ENCODE peak calls at places on chromosomes 3 and 15, in ten cellular contexts. W is HepG2; L is GM23248; X is mucosa of descending colon; K is CD8-positive, alpha-beta T cell; Q is PC-3; Y is Peyer's patch; J is CD8-positive, alpha-beta memory T cell; Z is NT2/D1; E is heart right ventricle. H is an unnamed sample. For H3K4me1 and H3K9me3, the result is how much of the 10 kb centered on the place peaks cover.

GRCh38 chr15:95733931-95734330 is 596.6 kb upstream of the NR2F2 start:
- DNase-seq in W (no peak), L (no peak), X (no peak), K (no peak), Q (peak), Y (no peak), J (no peak), Z (no peak), E (no peak), H (no peak)

GRCh38 chr15:48644498-48644826 is 1.0 kb downstream of the FBN1 start:
- DNase-seq in W (no peak), L (peak), X (peak), K (no peak), Q (peak), Y (no peak), J (no peak), Z (no peak), E (no peak), H (peak)

GRCh38 chr15:80455668-80456442 is 51.7 kb downstream of the ARNT2 start:
- DNase-seq in W (peak), L (peak), X (peak), K (peak), Q (peak), Y (peak), J (peak), Z (peak), E (peak), H (peak)

GRCh38 chr15:52080031-52080430 is 32.5 kb downstream of the BCL2L10 start:
- DNase-seq in W (no peak), L (no peak), X (no peak), K (no peak), Q (peak), Y (no peak), J (no peak), Z (no peak), E (no peak), H (no peak)

GRCh38 chr3:81237193-81237592 is 524.3 kb downstream of the GBE1 start:
- DNase-seq in W (no peak), L (peak), X (no peak), K (no peak), Q (peak), Y (no peak), J (no peak), Z (no peak), E (no peak), H (no peak)

GRCh38 chr3:38579146-38579545 is 70.3 kb downstream of the SCN5A start:
- DNase-seq in W (peak), L (peak), X (no peak), K (no peak), Q (no peak), Y (no peak), J (no peak), Z (no peak), E (peak), H (peak)

GRCh38 chr3:3739345-3740060 is 59.7 kb upstream of the LRRN1 start:
- DNase-seq in W (no peak), L (no peak), X (no peak), K (no peak), Q (no peak), Y (no peak), J (no peak), Z (no peak), E (no peak), H (no peak)

GRCh38 chr3:17795733-17796132 is 53.3 kb upstream of the TBC1D5 start:
- DNase-seq in W (no peak), L (peak), X (no peak), K (no peak), Q (peak), Y (no peak), J (no peak), Z (no peak), E (no peak), H (no peak)

GRCh38 chr3:46889381-46890110 is 12.0 kb downstream of the PTH1R start:
- DNase-seq in W (no peak), L (no peak), X (no peak), K (no peak), Q (no peak), Y (no peak), J (no peak), Z (no peak), E (peak), H (no peak)

GRCh38 chr3:141330718-141331369 is 37.5 kb upstream of the ZBTB38 start:
- DNase-seq in W (no peak), L (peak), X (no peak), K (no peak), Q (no peak), Y (no peak), J (no peak), Z (no peak), E (no peak), H (no peak)

GRCh38 chr3:13420051-13420816 is at the start of gene NUP210:
- DNase-seq in W (peak), L (no peak), X (peak), K (peak), Q (peak), Y (peak), J (peak), Z (no peak), E (no peak), H (no peak)

GRCh38 chr15:38521316-38521715 is 43.3 kb downstream of the RASGRP1 start:
- DNase-seq in W (no peak), L (no peak), X (no peak), K (no peak), Q (no peak), Y (no peak), J (no peak), Z (no peak), E (no peak), H (no peak)

GRCh38 chr3:49655731-49656285 is 18.3 kb upstream of the APEH start:
- DNase-seq in W (no peak), L (no peak), X (no peak), K (no peak), Q (no peak), Y (no peak), J (no peak), Z (no peak), E (no peak), H (no peak)

GRCh38 chr15:74584204-74584603 is 31.4 kb upstream of the CLK3 start:
- DNase-seq in W (no peak), L (no peak), X (no peak), K (no peak), Q (no peak), Y (no peak), J (no peak), Z (no peak), E (no peak), H (no peak)

GRCh38 chr15:65927545-65927944 is 58.3 kb downstream of the RAB11A start:
- DNase-seq in W (no peak), L (peak), X (no peak), K (no peak), Q (no peak), Y (no peak), J (no peak), Z (no peak), E (no peak), H (no peak)

GRCh38 chr3:9201278-9201677 is 48.2 kb downstream of the SRGAP3 start:
- DNase-seq in W (no peak), L (peak), X (no peak), K (no peak), Q (no peak), Y (no peak), J (no peak), Z (no peak), E (no peak), H (no peak)

GRCh38 chr3:186287723-186288122 is 74.3 kb downstream of the DGKG start:
- DNase-seq in W (no peak), L (peak), X (no peak), K (no peak), Q (peak), Y (no peak), J (no peak), Z (no peak), E (no peak), H (no peak)

GRCh38 chr15:47987908-47988532 is 132.8 kb upstream of the SLC24A5 start:
- DNase-seq in W (peak), L (peak), X (no peak), K (no peak), Q (peak), Y (no peak), J (no peak), Z (peak), E (peak), H (peak)

GRCh38 chr3:43287514-43287913 is 1.2 kb downstream of the SNRK start:
- DNase-seq in W (no peak), L (peak), X (no peak), K (no peak), Q (peak), Y (no peak), J (no peak), Z (no peak), E (no peak), H (no peak)

GRCh38 chr3:149964296-149964695 is 6.4 kb downstream of the PFN2 start:
- DNase-seq in W (no peak), L (peak), X (no peak), K (no peak), Q (no peak), Y (no peak), J (no peak), Z (no peak), E (no peak), H (no peak)

GRCh38 chr3:185983495-185984141 is 45.8 kb upstream of the TRA2B start:
- DNase-seq in W (peak), L (peak), X (peak), K (peak), Q (peak), Y (peak), J (peak), Z (peak), E (peak), H (peak)

GRCh38 chr3:183555541-183556081 is at the start of gene KLHL6:
- DNase-seq in W (no peak), L (no peak), X (peak), K (peak), Q (no peak), Y (peak), J (peak), Z (no peak), E (peak), H (no peak)

GRCh38 chr15:80564056-80564455 is 131.1 kb upstream of the ABHD17C start:
- DNase-seq in W (no peak), L (no peak), X (no peak), K (no peak), Q (no peak), Y (no peak), J (no peak), Z (no peak), E (no peak), H (no peak)

GRCh38 chr15:26358708-26359107 is 414.2 kb downstream of the GABRB3 start:
- DNase-seq in W (no peak), L (no peak), X (no peak), K (no peak), Q (no peak), Y (no peak), J (no peak), Z (no peak), E (no peak), H (no peak)

GRCh38 chr3:179961081-179962078 is 75.4 kb downstream of the PEX5L start:
- DNase-seq in W (no peak), L (no peak), X (no peak), K (no peak), Q (no peak), Y (no peak), J (no peak), Z (no peak), E (no peak), H (no peak)

GRCh38 chr3:67642734-67643133 is 11.7 kb downstream of the SUCLG2 start:
- DNase-seq in W (no peak), L (no peak), X (peak), K (no peak), Q (no peak), Y (no peak), J (no peak), Z (no peak), E (no peak), H (no peak)

GRCh38 chr3:167723025-167723512 is 11.6 kb downstream of the PDCD10 start:
- DNase-seq in W (no peak), L (no peak), X (no peak), K (no peak), Q (no peak), Y (no peak), J (no peak), Z (no peak), E (no peak), H (no peak)

GRCh38 chr15:55289573-55290360 is at the start of gene RAB27A:
- DNase-seq in W (peak), L (peak), X (peak), K (peak), Q (peak), Y (peak), J (peak), Z (peak), E (peak), H (peak)

GRCh38 chr3:161177996-161178395 is 43.1 kb upstream of the NMD3 start:
- DNase-seq in W (no peak), L (no peak), X (no peak), K (no peak), Q (no peak), Y (no peak), J (no peak), Z (no peak), E (no peak), H (peak)

GRCh38 chr3:157573281-157573680 is 70.1 kb upstream of the VEPH1 start:
- DNase-seq in W (no peak), L (peak), X (no peak), K (no peak), Q (peak), Y (no peak), J (no peak), Z (no peak), E (no peak), H (no peak)

GRCh38 chr3:12574656-12575055 is 17.8 kb downstream of the MKRN2 start:
- DNase-seq in W (no peak), L (no peak), X (no peak), K (no peak), Q (no peak), Y (no peak), J (no peak), Z (no peak), E (no peak), H (no peak)

GRCh38 chr3:126750760-126751129 is 46.7 kb downstream of the CHCHD6 start:
- DNase-seq in W (no peak), L (no peak), X (no peak), K (no peak), Q (no peak), Y (no peak), J (no peak), Z (peak), E (no peak), H (peak)

GRCh38 chr15:74311734-74312444 is 55.6 kb downstream of the CYP11A1 start:
- DNase-seq in W (peak), L (peak), X (no peak), K (no peak), Q (peak), Y (no peak), J (no peak), Z (no peak), E (no peak), H (no peak)

GRCh38 chr15:80419546-80419945 is 15.4 kb downstream of the ARNT2 start:
- DNase-seq in W (no peak), L (no peak), X (no peak), K (no peak), Q (peak), Y (no peak), J (no peak), Z (no peak), E (no peak), H (no peak)

GRCh38 chr15:63601026-63601726 is 4.0 kb downstream of the FBXL22 start:
- DNase-seq in W (no peak), L (peak), X (peak), K (peak), Q (no peak), Y (peak), J (peak), Z (no peak), E (no peak), H (no peak)

GRCh38 chr3:5198313-5198677 is 10.8 kb downstream of the EDEM1 start:
- DNase-seq in W (no peak), L (no peak), X (no peak), K (no peak), Q (no peak), Y (no peak), J (no peak), Z (no peak), E (no peak), H (no peak)

GRCh38 chr3:5198986-5199731 is 11.7 kb downstream of the EDEM1 start:
- DNase-seq in W (no peak), L (no peak), X (no peak), K (no peak), Q (no peak), Y (peak), J (no peak), Z (no peak), E (no peak), H (no peak)

GRCh38 chr3:5202267-5202666 is 14.8 kb downstream of the EDEM1 start:
- DNase-seq in W (no peak), L (peak), X (no peak), K (no peak), Q (no peak), Y (no peak), J (no peak), Z (no peak), E (no peak), H (no peak)

GRCh38 chr3:5205165-5205941 is 17.8 kb downstream of the EDEM1 start:
- DNase-seq in W (no peak), L (peak), X (no peak), K (no peak), Q (no peak), Y (no peak), J (no peak), Z (no peak), E (no peak), H (no peak)

GRCh38 chr3:5201536-5201935 is 14.0 kb downstream of the EDEM1 start:
- DNase-seq in W (no peak), L (no peak), X (no peak), K (no peak), Q (no peak), Y (no peak), J (no peak), Z (no peak), E (no peak), H (no peak)
- H3K4me1 ChIP-seq in W (under half), L (under half), X (under half), K (under half), Q (under half), Y (under half), J (under half), Z (under half), E (under half), H (under half)

DNA sequence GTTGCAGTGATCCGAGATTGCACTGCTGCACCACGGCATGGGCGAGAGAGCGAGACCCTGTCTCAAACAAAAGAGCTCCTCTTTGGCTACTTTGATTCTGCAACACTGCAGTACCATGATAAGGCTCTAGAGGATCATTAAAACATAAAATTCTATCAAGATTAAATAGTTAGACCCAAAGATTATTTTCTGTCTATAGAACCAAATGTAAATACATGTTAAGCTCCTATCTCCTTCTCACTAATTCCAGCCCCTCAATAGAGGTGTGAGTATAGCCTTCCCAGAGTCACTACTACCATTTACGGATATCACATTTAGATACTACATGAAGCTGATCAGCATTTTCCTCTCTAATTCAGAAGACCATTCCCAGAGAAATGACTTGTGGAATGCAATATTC is 4.3 kb upstream of the MUC13 start:
- DNase-seq in W (no peak), L (no peak), X (no peak), K (no peak), Q (no peak), Y (no peak), J (no peak), Z (no peak), E (no peak), H (no peak)
- H3K9me3 ChIP-seq in W (under half), L (under half), X (under half), K (under half), Q (under half), Y (under half), J (under half), Z (under half), E (under half), H (under half)

GRCh38 chr15:98547255-98547654 is 101.1 kb upstream of the IGF1R start:
- DNase-seq in W (no peak), L (no peak), X (no peak), K (no peak), Q (no peak), Y (no peak), J (no peak), Z (no peak), E (no peak), H (no peak)
- H3K4me3 ChIP-seq in W (no peak), L (no peak), X (no peak), K (no peak), Q (no peak), Y (no peak), J (no peak), Z (peak), E (no peak), H (peak)

GRCh38 chr15:68817304-68818087 is 3.2 kb downstream of the ANP32A start:
- DNase-seq in W (peak), L (peak), X (peak), K (peak), Q (peak), Y (peak), J (peak), Z (peak), E (peak), H (peak)
- H3K4me1 ChIP-seq in W (under half), L (under half), X (under half), K (under half), Q (under half), Y (under half), J (under half), Z (under half), E (under half), H (under half)

DNA sequence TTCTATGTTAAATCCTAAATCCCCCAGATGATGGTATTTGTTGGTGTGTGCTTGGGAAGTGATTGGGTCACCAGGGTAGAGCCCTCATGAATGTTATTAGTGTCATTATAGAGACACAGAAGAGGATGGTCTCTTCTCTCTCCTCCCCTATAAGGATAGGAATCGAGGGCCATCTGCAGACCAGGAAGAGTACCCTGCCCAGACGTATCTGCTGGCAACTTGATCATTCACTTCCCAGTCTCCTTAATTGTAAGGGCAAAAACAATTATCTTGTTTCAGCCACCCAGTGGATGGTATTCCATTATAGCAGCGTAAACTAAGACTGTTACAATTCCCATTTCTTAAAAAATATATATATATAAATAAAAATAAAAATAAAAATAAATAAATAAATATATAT is 892.2 kb downstream of the SI start:
- DNase-seq in W (no peak), L (no peak), X (no peak), K (no peak), Q (no peak), Y (no peak), J (no peak), Z (no peak), E (no peak), H (no peak)
- H3K9me3 ChIP-seq in W (under half), L (under half), X (under half), K (under half), Q (under half), Y (under half), J (under half), Z (under half), E (under half), H (under half)

GRCh38 chr3:193885832-193886231 is 250.1 kb upstream of the HES1 start:
- DNase-seq in W (peak), L (no peak), X (peak), K (no peak), Q (peak), Y (no peak), J (no peak), Z (no peak), E (no peak), H (no peak)
- H3K4me3 ChIP-seq in W (no peak), L (no peak), X (no peak), K (no peak), Q (no peak), Y (no peak), J (no peak), Z (no peak), E (no peak), H (no peak)

GRCh38 chr3:130991126-130991525 is 35.5 kb downstream of the ASTE1 start:
- DNase-seq in W (no peak), L (no peak), X (no peak), K (no peak), Q (no peak), Y (no peak), J (no peak), Z (no peak), E (no peak), H (no peak)
- H3K4me1 ChIP-seq in W (under half), L (under half), X (under half), K (under half), Q (under half), Y (under half), J (under half), Z (under half), E (under half), H (under half)

DNA sequence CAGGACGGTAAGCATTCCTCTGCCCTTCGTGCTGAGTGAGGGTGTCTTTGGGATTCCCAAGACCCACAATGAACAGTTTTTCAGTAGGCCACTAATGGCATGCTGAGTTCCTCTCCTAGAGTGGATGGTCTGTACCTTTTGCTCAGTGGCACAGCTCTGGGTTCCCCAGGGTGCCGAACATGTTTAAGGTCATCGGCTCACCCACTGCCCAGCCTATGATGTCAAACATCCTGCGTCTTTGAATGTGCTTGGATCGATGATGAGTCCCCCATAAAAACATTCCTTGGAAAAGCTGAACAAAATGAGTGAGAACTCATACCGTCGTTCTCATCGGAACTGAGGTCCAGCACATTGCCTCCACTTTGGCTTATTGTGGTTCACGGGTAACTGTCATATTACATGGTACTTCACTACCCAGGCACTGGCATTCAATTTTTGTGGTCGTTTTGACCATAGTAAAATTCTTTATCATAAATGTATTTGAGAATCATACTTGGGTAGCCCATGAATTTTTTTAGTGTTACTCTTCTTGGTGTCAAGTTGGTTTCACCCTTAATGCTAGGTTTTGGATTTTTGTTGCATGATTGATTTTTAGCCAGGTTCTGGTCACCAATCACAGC is 118.2 kb downstream of the SNRPN start:
- DNase-seq in W (no peak), L (no peak), X (no peak), K (no peak), Q (no peak), Y (no peak), J (no peak), Z (no peak), E (no peak), H (no peak)
- H3K9me3 ChIP-seq in W (half or more), L (under half), X (half or more), K (half or more), Q (half or more), Y (under half), J (half or more), Z (half or more), E (half or more), H (under half)

H was measured in SJCRH30.